ENCODE peak calls at places on chromosomes 1 and 21, in seven cellular contexts. One of them, this sample, is unnamed.

GRCh38 chr1:101567582-101568189 is 330.9 kb downstream of the S1PR1 start:
- DNase-seq in CD8-positive, alpha-beta T cell: peak
- DNase-seq in A549: peak
- DNase-seq in MM.1S: peak
- DNase-seq in thoracic aorta: no peak
- DNase-seq in ovary: no peak
- DNase-seq in kidney: peak
- DNase-seq in this sample: peak

GRCh38 chr1:175193339-175193950 is 869 bp upstream of the KIAA0040 start:
- DNase-seq in CD8-positive, alpha-beta T cell: no peak
- DNase-seq in A549: no peak
- DNase-seq in MM.1S: peak
- DNase-seq in thoracic aorta: no peak
- DNase-seq in ovary: no peak
- DNase-seq in kidney: no peak
- DNase-seq in this sample: no peak

GRCh38 chr1:78401148-78401547 is 89.6 kb upstream of the PTGFR start:
- DNase-seq in CD8-positive, alpha-beta T cell: no peak
- DNase-seq in A549: no peak
- DNase-seq in MM.1S: no peak
- DNase-seq in thoracic aorta: no peak
- DNase-seq in ovary: no peak
- DNase-seq in kidney: no peak
- DNase-seq in this sample: no peak

GRCh38 chr1:164785841-164786534 is 227.0 kb downstream of the PBX1 start:
- DNase-seq in CD8-positive, alpha-beta T cell: no peak
- DNase-seq in A549: no peak
- DNase-seq in MM.1S: no peak
- DNase-seq in thoracic aorta: no peak
- DNase-seq in ovary: no peak
- DNase-seq in kidney: no peak
- DNase-seq in this sample: no peak

GRCh38 chr1:97061604-97062003 is 340.0 kb downstream of the PTBP2 start:
- DNase-seq in CD8-positive, alpha-beta T cell: no peak
- DNase-seq in A549: no peak
- DNase-seq in MM.1S: no peak
- DNase-seq in thoracic aorta: no peak
- DNase-seq in ovary: no peak
- DNase-seq in kidney: no peak
- DNase-seq in this sample: no peak

GRCh38 chr1:9634582-9634981 is 16.9 kb upstream of the PIK3CD start:
- DNase-seq in CD8-positive, alpha-beta T cell: no peak
- DNase-seq in A549: no peak
- DNase-seq in MM.1S: no peak
- DNase-seq in thoracic aorta: no peak
- DNase-seq in ovary: no peak
- DNase-seq in kidney: no peak
- DNase-seq in this sample: no peak

GRCh38 chr21:16983425-16983824 is 529.4 kb upstream of the CXADR start:
- DNase-seq in CD8-positive, alpha-beta T cell: no peak
- DNase-seq in A549: no peak
- DNase-seq in MM.1S: no peak
- DNase-seq in thoracic aorta: no peak
- DNase-seq in ovary: no peak
- DNase-seq in kidney: no peak
- DNase-seq in this sample: no peak

GRCh38 chr1:243487649-243488227 is 231.9 kb downstream of the SDCCAG8 start:
- DNase-seq in CD8-positive, alpha-beta T cell: no peak
- DNase-seq in A549: peak
- DNase-seq in MM.1S: no peak
- DNase-seq in thoracic aorta: no peak
- DNase-seq in ovary: no peak
- DNase-seq in kidney: no peak
- DNase-seq in this sample: no peak

GRCh38 chr1:244395965-244396364 is 55.7 kb downstream of the ADSS2 start:
- DNase-seq in CD8-positive, alpha-beta T cell: no peak
- DNase-seq in A549: no peak
- DNase-seq in MM.1S: no peak
- DNase-seq in thoracic aorta: no peak
- DNase-seq in ovary: no peak
- DNase-seq in kidney: no peak
- DNase-seq in this sample: no peak

GRCh38 chr1:57599233-57599994 is 175.6 kb upstream of the DAB1 start:
- DNase-seq in CD8-positive, alpha-beta T cell: no peak
- DNase-seq in A549: no peak
- DNase-seq in MM.1S: no peak
- DNase-seq in thoracic aorta: no peak
- DNase-seq in ovary: no peak
- DNase-seq in kidney: no peak
- DNase-seq in this sample: no peak

GRCh38 chr1:163357378-163357777 is 35.6 kb downstream of the NUF2 start:
- DNase-seq in CD8-positive, alpha-beta T cell: no peak
- DNase-seq in A549: no peak
- DNase-seq in MM.1S: no peak
- DNase-seq in thoracic aorta: no peak
- DNase-seq in ovary: no peak
- DNase-seq in kidney: no peak
- DNase-seq in this sample: no peak

GRCh38 chr1:104358621-104359020 is 608.9 kb downstream of the AMY1C start:
- DNase-seq in CD8-positive, alpha-beta T cell: no peak
- DNase-seq in A549: no peak
- DNase-seq in MM.1S: no peak
- DNase-seq in thoracic aorta: no peak
- DNase-seq in ovary: no peak
- DNase-seq in kidney: no peak
- DNase-seq in this sample: no peak

GRCh38 chr1:20530261-20530660 is 22.1 kb upstream of the FAM43B start:
- DNase-seq in CD8-positive, alpha-beta T cell: no peak
- DNase-seq in A549: no peak
- DNase-seq in MM.1S: no peak
- DNase-seq in thoracic aorta: no peak
- DNase-seq in ovary: no peak
- DNase-seq in kidney: no peak
- DNase-seq in this sample: no peak

GRCh38 chr1:184166495-184166894 is 115.0 kb downstream of the TSEN15 start:
- DNase-seq in CD8-positive, alpha-beta T cell: no peak
- DNase-seq in A549: no peak
- DNase-seq in MM.1S: no peak
- DNase-seq in thoracic aorta: no peak
- DNase-seq in ovary: no peak
- DNase-seq in kidney: no peak
- DNase-seq in this sample: no peak

GRCh38 chr1:202365092-202365815 is 16.8 kb downstream of the PPP1R12B start:
- DNase-seq in CD8-positive, alpha-beta T cell: no peak
- DNase-seq in A549: no peak
- DNase-seq in MM.1S: no peak
- DNase-seq in thoracic aorta: no peak
- DNase-seq in ovary: no peak
- DNase-seq in kidney: no peak
- DNase-seq in this sample: no peak

GRCh38 chr21:37837381-37837780 is 78.9 kb downstream of the KCNJ6 start:
- DNase-seq in CD8-positive, alpha-beta T cell: no peak
- DNase-seq in A549: no peak
- DNase-seq in MM.1S: no peak
- DNase-seq in thoracic aorta: no peak
- DNase-seq in ovary: no peak
- DNase-seq in kidney: no peak
- DNase-seq in this sample: no peak

GRCh38 chr1:172909606-172910326 is 141.0 kb downstream of the TNFSF18 start:
- DNase-seq in CD8-positive, alpha-beta T cell: no peak
- DNase-seq in A549: peak
- DNase-seq in MM.1S: no peak
- DNase-seq in thoracic aorta: no peak
- DNase-seq in ovary: no peak
- DNase-seq in kidney: no peak
- DNase-seq in this sample: no peak

GRCh38 chr1:34744851-34745250 is 10.0 kb upstream of the GJB5 start:
- DNase-seq in CD8-positive, alpha-beta T cell: no peak
- DNase-seq in A549: no peak
- DNase-seq in MM.1S: no peak
- DNase-seq in thoracic aorta: no peak
- DNase-seq in ovary: no peak
- DNase-seq in kidney: no peak
- DNase-seq in this sample: no peak

GRCh38 chr1:230066466-230067404 is at the start of gene GALNT2:
- DNase-seq in CD8-positive, alpha-beta T cell: peak
- DNase-seq in A549: peak
- DNase-seq in MM.1S: peak
- DNase-seq in thoracic aorta: peak
- DNase-seq in ovary: peak
- DNase-seq in kidney: peak
- DNase-seq in this sample: peak

DNA sequence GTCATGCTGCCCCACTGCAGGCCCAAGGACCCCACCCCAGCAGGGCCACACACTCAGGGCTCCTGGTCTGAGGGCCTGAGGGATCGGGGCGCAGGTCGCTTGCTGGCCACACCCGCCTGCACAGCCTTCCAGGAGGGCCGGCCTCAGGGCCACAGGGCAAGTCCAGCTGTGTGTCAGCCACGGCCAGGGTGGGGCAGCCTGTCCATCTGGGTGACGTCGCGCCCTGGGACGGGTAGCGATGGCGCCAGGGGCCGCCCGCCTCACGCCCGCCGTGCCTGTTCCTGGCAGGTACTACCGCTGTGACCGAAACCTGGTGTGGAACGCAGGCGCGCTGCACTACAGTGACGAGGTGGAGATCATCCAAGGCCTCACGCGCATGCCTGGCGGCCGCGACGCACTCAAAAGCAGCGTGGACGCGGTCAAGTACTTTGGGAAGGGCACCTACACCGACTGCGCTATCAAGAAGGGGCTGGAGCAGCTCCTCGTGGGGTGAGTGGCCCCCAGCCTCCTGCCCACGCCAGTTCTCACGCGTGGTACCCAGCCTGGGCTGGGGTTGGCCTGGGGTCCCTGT is 2.5 kb downstream of the COL6A1 start:
- DNase-seq in CD8-positive, alpha-beta T cell: peak
- DNase-seq in A549: no peak
- DNase-seq in MM.1S: no peak
- DNase-seq in thoracic aorta: no peak
- DNase-seq in ovary: peak
- DNase-seq in kidney: peak
- DNase-seq in this sample: no peak
- TF ChIP-seq CTCF in CD8-positive, alpha-beta T cell: no peak
- TF ChIP-seq CTCF in A549: no peak
- TF ChIP-seq CTCF in MM.1S: no peak
- TF ChIP-seq CTCF in thoracic aorta: no peak
- TF ChIP-seq CTCF in ovary: no peak
- TF ChIP-seq CTCF in kidney: no peak
- TF ChIP-seq CTCF in this sample: no peak

GRCh38 chr1:110176299-110176956 is 26.1 kb downstream of the SLC6A17 start:
- DNase-seq in CD8-positive, alpha-beta T cell: no peak
- DNase-seq in A549: no peak
- DNase-seq in MM.1S: no peak
- DNase-seq in thoracic aorta: no peak
- DNase-seq in ovary: no peak
- DNase-seq in kidney: no peak
- DNase-seq in this sample: no peak
- H3K27ac ChIP-seq in CD8-positive, alpha-beta T cell: no peak
- H3K27ac ChIP-seq in A549: no peak
- H3K27ac ChIP-seq in MM.1S: no peak
- H3K27ac ChIP-seq in thoracic aorta: no peak
- H3K27ac ChIP-seq in ovary: no peak
- H3K27ac ChIP-seq in kidney: no peak
- H3K27ac ChIP-seq in this sample: no peak

DNA sequence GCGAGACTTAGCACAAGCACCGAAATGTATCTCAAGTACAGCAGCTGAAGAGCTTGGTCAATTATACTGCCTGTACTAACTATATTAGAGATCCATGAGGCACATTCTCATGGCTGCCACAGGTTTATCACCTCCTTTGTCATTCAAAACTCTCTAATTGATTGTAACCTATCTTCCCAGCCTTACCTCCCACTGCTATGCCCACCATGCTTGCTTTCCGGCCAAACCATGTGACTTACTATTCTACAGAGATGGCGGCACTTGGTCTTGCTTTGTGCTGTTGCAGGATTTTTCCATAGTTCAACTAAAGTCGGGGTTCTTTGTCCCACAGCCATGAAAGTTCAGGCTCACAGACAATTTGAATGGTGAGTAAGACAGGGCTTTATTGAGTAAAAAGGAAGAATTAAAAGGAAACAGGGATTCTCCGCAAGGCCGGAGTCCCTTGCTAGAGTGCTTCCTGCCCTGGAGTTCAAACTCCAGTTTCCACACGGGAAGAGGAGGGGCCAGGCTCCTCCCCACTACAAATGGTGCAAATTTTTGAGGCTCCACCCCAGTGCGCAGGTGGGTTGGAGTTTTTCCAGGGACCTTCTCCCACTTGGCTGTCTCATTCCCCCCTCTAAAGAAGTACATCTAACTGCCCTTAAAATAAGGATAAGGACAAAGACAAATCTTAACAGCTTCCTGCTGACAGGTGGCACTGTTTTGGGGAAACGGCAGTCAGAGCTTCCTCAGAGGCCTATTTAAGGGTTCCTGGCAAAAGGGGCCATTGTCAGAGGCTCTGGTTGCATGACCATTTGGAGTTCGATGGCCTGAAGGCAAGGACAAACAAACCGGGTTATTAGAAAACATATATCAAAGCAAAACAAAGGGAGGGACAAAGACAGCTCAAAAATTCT is 28.7 kb downstream of the FMO2 start:
- DNase-seq in CD8-positive, alpha-beta T cell: no peak
- DNase-seq in A549: no peak
- DNase-seq in MM.1S: no peak
- DNase-seq in thoracic aorta: no peak
- DNase-seq in ovary: no peak
- DNase-seq in kidney: no peak
- DNase-seq in this sample: no peak
- TF ChIP-seq CTCF in CD8-positive, alpha-beta T cell: no peak
- TF ChIP-seq CTCF in A549: no peak
- TF ChIP-seq CTCF in MM.1S: no peak
- TF ChIP-seq CTCF in thoracic aorta: no peak
- TF ChIP-seq CTCF in ovary: no peak
- TF ChIP-seq CTCF in kidney: no peak
- TF ChIP-seq CTCF in this sample: no peak

GRCh38 chr1:116902027-116902426 is 7.7 kb upstream of the PTGFRN start:
- DNase-seq in CD8-positive, alpha-beta T cell: no peak
- DNase-seq in A549: no peak
- DNase-seq in MM.1S: no peak
- DNase-seq in thoracic aorta: no peak
- DNase-seq in ovary: no peak
- DNase-seq in kidney: no peak
- DNase-seq in this sample: no peak

GRCh38 chr1:116902718-116903390 is 6.9 kb upstream of the PTGFRN start:
- DNase-seq in CD8-positive, alpha-beta T cell: no peak
- DNase-seq in A549: no peak
- DNase-seq in MM.1S: no peak
- DNase-seq in thoracic aorta: no peak
- DNase-seq in ovary: no peak
- DNase-seq in kidney: no peak
- DNase-seq in this sample: no peak

GRCh38 chr1:116904791-116905320 is 4.9 kb upstream of the PTGFRN start:
- DNase-seq in CD8-positive, alpha-beta T cell: no peak
- DNase-seq in A549: no peak
- DNase-seq in MM.1S: no peak
- DNase-seq in thoracic aorta: no peak
- DNase-seq in ovary: no peak
- DNase-seq in kidney: no peak
- DNase-seq in this sample: no peak

GRCh38 chr1:116899529-116899928 is 10.2 kb upstream of the PTGFRN start:
- DNase-seq in CD8-positive, alpha-beta T cell: no peak
- DNase-seq in A549: no peak
- DNase-seq in MM.1S: no peak
- DNase-seq in thoracic aorta: no peak
- DNase-seq in ovary: no peak
- DNase-seq in kidney: no peak
- DNase-seq in this sample: no peak

GRCh38 chr1:116900471-116901365 is 9.0 kb upstream of the PTGFRN start:
- DNase-seq in CD8-positive, alpha-beta T cell: no peak
- DNase-seq in A549: peak
- DNase-seq in MM.1S: no peak
- DNase-seq in thoracic aorta: no peak
- DNase-seq in ovary: no peak
- DNase-seq in kidney: no peak
- DNase-seq in this sample: no peak
- H3K27ac ChIP-seq in CD8-positive, alpha-beta T cell: no peak
- H3K27ac ChIP-seq in A549: peak
- H3K27ac ChIP-seq in MM.1S: no peak
- H3K27ac ChIP-seq in thoracic aorta: no peak
- H3K27ac ChIP-seq in ovary: no peak
- H3K27ac ChIP-seq in kidney: no peak
- H3K27ac ChIP-seq in this sample: no peak